ENCODE peak calls at places on chromosome 1, in six cellular contexts. N is HCT116; Q is activated CD4-positive, CD25-positive, alpha-beta regulatory T cell treated with anti-CD3 and anti-CD28 coated beads, Interleukin-2, amount 50 U/mL, for 72 hours; R is NCI-H1105 treated with DMSO at 0.1 percent for 48 hours; B is H4; T is hypothalamus. M is an unnamed sample.

GRCh38 chr1:228860911-228861829 is 125.9 kb downstream of the RHOU start:
- DNase-seq in N (peak), R (no peak), Q (no peak), T (no peak), B (peak), M (peak)

GRCh38 chr1:13583592-13583963 is at the start of gene PDPN:
- DNase-seq in B (no peak), T (peak), Q (no peak), N (no peak), R (peak), M (peak)

GRCh38 chr1:169892819-169893644 is 664 bp downstream of the SCYL3 start:
- DNase-seq in R (peak), B (peak), T (no peak), Q (no peak), N (no peak), M (no peak)

GRCh38 chr1:173527151-173527826 is 50.2 kb downstream of the PRDX6 start:
- DNase-seq in N (no peak), Q (no peak), T (no peak), B (no peak), R (peak), M (peak)

GRCh38 chr1:9239622-9240401 is 5.2 kb downstream of the H6PD start:
- DNase-seq in T (peak), Q (peak), B (peak), N (no peak), R (no peak), M (peak)

GRCh38 chr1:19074361-19074901 is 118.0 kb upstream of the IFFO2 start:
- DNase-seq in Q (peak), B (no peak), N (no peak), T (no peak), R (no peak), M (no peak)

GRCh38 chr1:199855580-199855979 is 171.9 kb upstream of the NR5A2 start:
- DNase-seq in Q (no peak), R (no peak), N (peak), B (no peak), T (no peak), M (peak)

GRCh38 chr1:152148991-152149390 is 10.0 kb downstream of the RPTN start:
- DNase-seq in Q (no peak), N (no peak), B (no peak), T (no peak), R (no peak), M (no peak)

GRCh38 chr1:10724948-10725852 is 71.2 kb downstream of the CASZ1 start:
- DNase-seq in T (no peak), N (no peak), Q (no peak), R (peak), B (no peak), M (no peak)

M was measured in amniotic epithelial cell.